ENCODE peak calls at places on chromosomes 5 and 9, in four cellular contexts. S is right cardiac atrium; K is naive thymus-derived CD4-positive, alpha-beta T cell; N is small intestine. W is an unnamed sample. For H3K4me1, the result is how much of the 10 kb centered on the place peaks cover.

GRCh38 chr5:163496286-163496685 is 9.1 kb upstream of the MAT2B start:
- DNase-seq in S (no peak), K (no peak), N (no peak), W (no peak)

GRCh38 chr5:128201065-128201926 is 117.7 kb downstream of the SLC12A2 start:
- DNase-seq in S (peak), K (peak), N (peak), W (peak)

GRCh38 chr9:71822455-71822854 is 54.1 kb upstream of the CEMIP2 start:
- DNase-seq in S (no peak), K (no peak), N (no peak), W (no peak)

GRCh38 chr5:112390327-112390726 is 28.8 kb downstream of the EPB41L4A start:
- DNase-seq in S (no peak), K (no peak), N (peak), W (no peak)

GRCh38 chr9:4277531-4277991 is 22.3 kb downstream of the GLIS3 start:
- DNase-seq in S (no peak), K (no peak), N (peak), W (no peak)

GRCh38 chr5:72645447-72645846 is 138.2 kb upstream of the ZNF366 start:
- DNase-seq in S (no peak), K (no peak), N (no peak), W (no peak)

GRCh38 chr9:128298535-128299482 is 22.7 kb downstream of the SWI5 start:
- DNase-seq in S (no peak), K (no peak), N (peak), W (no peak)

GRCh38 chr5:67268233-67269011 is 71.8 kb upstream of the CD180 start:
- DNase-seq in S (peak), K (no peak), N (peak), W (no peak)

GRCh38 chr5:5584751-5585150 is 162.3 kb downstream of the ICE1 start:
- DNase-seq in S (no peak), K (no peak), N (no peak), W (no peak)

GRCh38 chr9:123615381-123615780 is 259.4 kb downstream of the CRB2 start:
- DNase-seq in S (no peak), K (no peak), N (no peak), W (no peak)

GRCh38 chr5:18285257-18285656 is 651.0 kb downstream of the TAF11L14 start:
- DNase-seq in S (no peak), K (no peak), N (no peak), W (no peak)

GRCh38 chr9:81389569-81389993 is 299.8 kb downstream of the TLE1 start:
- DNase-seq in S (peak), K (no peak), N (peak), W (no peak)

GRCh38 chr5:67181648-67182218 is 14.9 kb downstream of the CD180 start:
- DNase-seq in S (no peak), K (peak), N (no peak), W (no peak)

GRCh38 chr5:124651663-124652513 is 94.6 kb downstream of the ZNF608 start:
- DNase-seq in S (peak), K (no peak), N (peak), W (peak)

GRCh38 chr9:110942522-110942921 is 95.7 kb downstream of the LPAR1 start:
- DNase-seq in S (no peak), K (no peak), N (no peak), W (no peak)

GRCh38 chr9:120839146-120839545 is 3.6 kb downstream of the PSMD5 start:
- DNase-seq in S (no peak), K (no peak), N (no peak), W (no peak)

GRCh38 chr5:16456103-16456832 is 9.3 kb downstream of the ZNF622 start:
- DNase-seq in S (no peak), K (peak), N (peak), W (peak)

GRCh38 chr9:135402048-135402738 is 77.4 kb upstream of the PPP1R26 start:
- DNase-seq in S (no peak), K (no peak), N (no peak), W (no peak)

GRCh38 chr9:124392855-124393460 is 22.3 kb downstream of the PSMB7 start:
- DNase-seq in S (no peak), K (no peak), N (no peak), W (no peak)

GRCh38 chr5:136717917-136718316 is 352.6 kb upstream of the TRPC7 start:
- DNase-seq in S (no peak), K (no peak), N (no peak), W (no peak)

GRCh38 chr9:112866662-112867274 is 23.9 kb downstream of the SLC46A2 start:
- DNase-seq in S (no peak), K (no peak), N (peak), W (no peak)

GRCh38 chr9:131598121-131598520 is 52.8 kb downstream of the PRRT1B start:
- DNase-seq in S (peak), K (no peak), N (no peak), W (no peak)

GRCh38 chr5:64292611-64293215 is 127.1 kb downstream of the RNF180 start:
- DNase-seq in S (no peak), K (no peak), N (no peak), W (no peak)

GRCh38 chr9:91386765-91387164 is 25.0 kb upstream of the AUH start:
- DNase-seq in S (no peak), K (no peak), N (no peak), W (no peak)

GRCh38 chr9:91162311-91162710 is 199.4 kb downstream of the AUH start:
- DNase-seq in S (no peak), K (no peak), N (no peak), W (no peak)

GRCh38 chr9:127837346-127837745 is 17.1 kb downstream of the ENG start:
- DNase-seq in S (peak), K (no peak), N (no peak), W (no peak)

GRCh38 chr5:107446972-107447371 is 223.8 kb downstream of the EFNA5 start:
- DNase-seq in S (no peak), K (no peak), N (no peak), W (no peak)

GRCh38 chr5:198516-198915 is 7.2 kb downstream of the LRRC14B start:
- DNase-seq in S (no peak), K (no peak), N (no peak), W (no peak)

GRCh38 chr5:1333986-1334385 is 10.9 kb downstream of the CLPTM1L start:
- DNase-seq in S (peak), K (no peak), N (no peak), W (no peak)

GRCh38 chr9:107712390-107712789 is 222.8 kb upstream of the KLF4 start:
- DNase-seq in S (no peak), K (no peak), N (peak), W (no peak)

GRCh38 chr9:130741831-130742449 is 48.4 kb downstream of the EXOSC2 start:
- DNase-seq in S (no peak), K (no peak), N (no peak), W (no peak)

GRCh38 chr9:10366171-10366779 is 246.5 kb downstream of the PTPRD start:
- DNase-seq in S (no peak), K (no peak), N (peak), W (no peak)

GRCh38 chr9:71762900-71763653 is 5.2 kb downstream of the CEMIP2 start:
- DNase-seq in S (no peak), K (no peak), N (peak), W (no peak)

GRCh38 chr9:93586290-93587057 is 10.1 kb downstream of the PHF2 start:
- DNase-seq in S (peak), K (no peak), N (no peak), W (no peak)

GRCh38 chr9:124020520-124021384 is 9.2 kb downstream of the LHX2 start:
- DNase-seq in S (no peak), K (no peak), N (no peak), W (no peak)

GRCh38 chr5:112978836-112979235 is 2.2 kb downstream of the DCP2 start:
- DNase-seq in S (no peak), K (no peak), N (no peak), W (no peak)

GRCh38 chr9:22079873-22080341 is 70.8 kb upstream of the CDKN2B start:
- DNase-seq in S (peak), K (peak), N (no peak), W (peak)

GRCh38 chr9:130561056-130561455 is 18.3 kb upstream of the FUBP3 start:
- DNase-seq in S (no peak), K (no peak), N (no peak), W (no peak)

GRCh38 chr5:74594172-74595040 is 46.1 kb downstream of the ENC1 start:
- DNase-seq in S (no peak), K (no peak), N (no peak), W (no peak)
- H3K27ac ChIP-seq in S (no peak), K (no peak), N (no peak), W (no peak)

GRCh38 chr5:132011561-132012384 is at the start of gene ACSL6:
- DNase-seq in S (peak), K (peak), N (no peak), W (peak)
- H3K4me3 ChIP-seq in S (peak), K (peak), N (peak), W (no peak)

DNA sequence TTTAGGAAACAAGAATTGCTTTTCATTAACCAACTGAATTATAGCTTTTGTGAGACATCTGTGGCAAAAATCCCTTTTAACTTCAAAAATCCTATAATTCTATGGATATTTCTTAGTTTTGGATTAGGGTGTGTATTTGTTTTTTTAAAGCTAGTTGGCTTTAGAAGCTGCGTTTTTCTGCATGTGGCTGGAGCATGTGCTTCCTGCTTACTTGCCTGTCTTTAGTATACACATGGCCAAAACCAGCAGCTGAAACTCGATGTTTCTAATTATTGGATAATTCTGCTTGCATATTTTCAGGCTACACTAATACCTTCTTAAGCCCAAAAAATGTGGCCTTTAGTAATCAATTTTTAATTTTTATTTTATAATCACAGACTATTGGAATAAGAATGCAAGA is 8.9 kb downstream of the RECK start:
- DNase-seq in S (no peak), K (no peak), N (no peak), W (no peak)
- H3K4me1 ChIP-seq in S (under half), K (under half), N (under half), W (under half)

GRCh38 chr5:180331647-180331950 is 21.5 kb downstream of the GFPT2 start:
- DNase-seq in S (no peak), K (no peak), N (no peak), W (no peak)
- H3K27ac ChIP-seq in S (peak), K (no peak), N (no peak), W (no peak)

DNA sequence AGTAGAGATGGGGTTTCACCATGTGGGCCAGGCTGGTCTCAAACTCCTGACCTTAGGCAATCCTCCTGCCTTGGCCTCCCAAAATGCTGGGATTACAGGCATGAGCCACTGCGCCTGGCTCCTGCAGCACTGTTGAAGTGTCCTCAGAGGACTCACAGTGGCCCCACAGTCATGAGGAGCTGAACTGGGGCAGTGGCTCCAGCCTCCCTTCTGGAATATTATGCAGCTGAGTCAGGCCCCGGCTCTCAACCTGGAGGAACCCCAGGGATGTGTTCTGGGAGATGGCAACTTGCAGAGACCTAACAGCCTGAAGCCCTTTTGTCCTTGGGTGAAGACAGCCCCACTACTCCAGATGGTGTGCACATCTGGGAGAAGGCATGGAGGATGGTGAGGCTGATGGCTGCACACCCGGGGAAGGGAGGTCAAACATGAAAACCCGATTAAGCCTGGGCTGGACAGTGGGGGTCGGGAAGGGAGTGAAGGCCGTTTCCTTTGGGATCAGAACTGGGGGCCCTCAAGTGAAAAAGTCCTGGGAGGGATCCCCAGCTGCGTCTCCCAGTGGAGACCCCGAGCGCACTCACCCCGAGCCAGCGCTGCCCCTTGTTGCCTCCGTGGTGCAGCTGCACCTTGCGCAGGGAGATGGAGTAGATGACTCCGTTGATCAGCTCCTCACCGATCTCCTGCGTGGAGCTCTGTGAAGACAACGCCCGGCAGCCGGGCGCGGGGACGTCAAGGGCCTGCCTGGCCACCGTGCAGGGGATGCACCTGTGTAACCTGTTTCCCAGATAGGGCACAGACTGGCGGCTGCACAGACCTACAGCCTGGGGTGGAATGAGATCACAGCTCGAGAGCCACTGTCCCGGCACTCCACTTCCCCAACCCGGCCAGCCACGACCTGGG is 9.3 kb downstream of the RALGDS start:
- DNase-seq in S (no peak), K (no peak), N (no peak), W (no peak)
- H3K4me3 ChIP-seq in S (no peak), K (no peak), N (no peak), W (no peak)

DNA sequence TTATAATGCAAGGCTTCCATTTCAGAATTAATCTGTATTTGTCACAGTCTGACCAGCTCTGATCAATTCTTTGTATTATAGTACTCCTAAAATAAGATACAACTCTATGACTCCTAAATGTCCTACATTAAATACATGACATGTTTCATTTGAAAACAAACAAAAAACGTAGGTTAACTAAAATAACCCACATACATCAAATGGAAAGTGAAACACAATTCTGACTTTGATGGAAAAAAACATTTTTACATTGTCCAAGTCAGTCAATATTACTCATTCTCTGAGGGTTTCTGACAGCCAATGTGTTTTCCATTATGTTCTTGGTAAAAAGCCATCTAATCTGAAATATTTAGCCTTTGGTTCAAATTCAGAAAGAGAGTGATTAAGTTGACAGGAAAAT is 8.7 kb downstream of the HMGCS1 start:
- DNase-seq in S (no peak), K (no peak), N (no peak), W (no peak)
- H3K4me1 ChIP-seq in S (under half), K (under half), N (under half), W (under half)

DNA sequence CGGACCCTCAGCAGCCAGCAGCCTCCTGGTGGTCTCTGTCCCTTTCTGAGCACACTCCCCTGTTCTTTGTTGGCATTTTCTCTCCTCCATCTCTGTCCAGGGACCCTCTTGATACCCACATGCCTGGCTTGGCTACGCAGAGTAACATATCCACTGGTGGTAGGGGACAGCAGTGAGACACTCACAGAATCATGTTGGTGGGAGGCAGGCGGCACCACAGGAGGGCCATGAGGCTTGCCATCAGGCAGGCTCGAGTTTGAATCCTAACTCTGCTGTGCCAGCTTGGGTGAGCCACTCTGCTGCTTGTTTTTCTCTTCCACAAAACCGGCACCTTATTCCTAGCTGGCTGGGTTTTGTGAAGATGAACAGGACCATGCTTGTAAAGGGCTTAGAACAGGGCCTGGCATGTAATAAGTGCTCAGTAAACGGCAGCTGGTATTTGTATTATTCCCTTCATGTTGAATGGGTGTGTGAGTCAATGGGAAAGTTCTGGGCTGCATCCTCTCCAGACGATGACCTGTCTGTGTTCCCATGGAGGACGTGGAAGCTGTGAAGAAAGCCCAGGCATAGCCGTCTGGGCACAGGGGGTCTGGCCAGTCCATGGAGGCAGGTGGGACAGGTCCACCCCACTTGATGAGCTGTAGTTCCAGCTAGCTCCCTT is 2.3 kb downstream of the COL27A1 start:
- DNase-seq in S (peak), K (no peak), N (no peak), W (no peak)
- H3K27ac ChIP-seq in S (no peak), K (no peak), N (no peak), W (no peak)

DNA sequence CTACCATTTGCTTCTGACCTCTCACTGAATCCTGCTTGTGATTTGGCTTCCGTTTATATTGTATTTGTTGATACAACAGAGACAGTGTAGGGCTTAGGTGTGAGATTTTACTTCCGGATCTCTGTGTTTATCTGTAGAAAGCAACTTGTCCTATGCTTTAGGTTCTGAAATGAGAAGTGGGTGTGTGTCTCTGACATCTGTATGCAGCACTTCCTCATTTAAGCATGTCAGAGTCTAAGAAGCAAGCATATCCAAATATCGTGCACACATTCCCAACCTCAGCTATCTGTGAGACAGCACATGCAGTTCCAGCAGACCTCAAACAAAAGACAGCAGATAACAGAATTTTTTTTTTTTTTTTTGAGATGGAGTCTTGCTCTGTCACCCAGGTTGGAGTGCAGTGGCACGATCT is 16.3 kb downstream of the KLF9 start:
- DNase-seq in S (no peak), K (peak), N (peak), W (peak)
- H3K4me3 ChIP-seq in S (peak), K (peak), N (no peak), W (peak)

GRCh38 chr5:58490397-58491072 is 700 bp upstream of the GAPT start:
- DNase-seq in S (no peak), K (no peak), N (no peak), W (no peak)

GRCh38 chr5:58496488-58496887 is 5.3 kb downstream of the GAPT start:
- DNase-seq in S (no peak), K (no peak), N (no peak), W (no peak)

GRCh38 chr5:58493136-58493535 is 1.9 kb downstream of the GAPT start:
- DNase-seq in S (no peak), K (no peak), N (no peak), W (no peak)

GRCh38 chr5:58491216-58491892 is at the start of gene GAPT:
- DNase-seq in S (no peak), K (no peak), N (no peak), W (no peak)
- H3K4me1 ChIP-seq in S (under half), K (under half), N (under half), W (under half)